ENCODE peak calls at places on chromosomes 1 and 21, in seven cellular contexts. W, C, B, A, S, T and Q are unnamed samples.
A peak's percentile ranks its signal among the peaks of the same experiment; 100 is the strongest.

GRCh38 chr1:86502721-86503430 is 34.1 kb downstream of the CLCA1 start:
- DNase-seq in W (peak; percentile 76), C (no peak), B (peak; percentile 68), A (peak; percentile 80), S (peak; percentile 48), T (no peak), Q (no peak)

GRCh38 chr1:207173396-207173795 is 69.4 kb downstream of the C4BPA start:
- DNase-seq in W (no peak), C (no peak), B (no peak), A (no peak), S (no peak), T (no peak), Q (no peak)

GRCh38 chr1:64929221-64929620 is 37.1 kb downstream of the JAK1 start:
- DNase-seq in W (no peak), C (no peak), B (no peak), A (no peak), S (no peak), T (no peak), Q (no peak)

GRCh38 chr1:163054056-163054706 is 15.0 kb upstream of the RGS4 start:
- DNase-seq in W (no peak), C (peak; percentile 45), B (no peak), A (no peak), S (no peak), T (no peak), Q (no peak)

GRCh38 chr21:36552458-36552800 is 72.5 kb upstream of the CLDN14 start:
- DNase-seq in W (no peak), C (no peak), B (no peak), A (no peak), S (no peak), T (no peak), Q (no peak)

GRCh38 chr1:9037476-9038337 is 11.5 kb upstream of the SLC2A7 start:
- DNase-seq in W (no peak), C (no peak), B (no peak), A (no peak), S (no peak), T (no peak), Q (no peak)

GRCh38 chr1:23667411-23667810 is 24.2 kb upstream of the RPL11 start:
- DNase-seq in W (no peak), C (no peak), B (no peak), A (no peak), S (no peak), T (no peak), Q (no peak)

GRCh38 chr1:158371188-158371953 is 17.7 kb downstream of the CD1E start:
- DNase-seq in W (no peak), C (no peak), B (no peak), A (no peak), S (no peak), T (no peak), Q (no peak)

GRCh38 chr1:169874229-169874628 is 19.5 kb downstream of the SCYL3 start:
- DNase-seq in W (no peak), C (no peak), B (no peak), A (peak; percentile 83), S (no peak), T (no peak), Q (no peak)

GRCh38 chr1:41794031-41794430 is 124.7 kb downstream of the HIVEP3 start:
- DNase-seq in W (no peak), C (peak; percentile 13), B (no peak), A (no peak), S (no peak), T (no peak), Q (no peak)

GRCh38 chr1:117696567-117696966 is 90.7 kb downstream of the TENT5C start:
- DNase-seq in W (no peak), C (no peak), B (no peak), A (no peak), S (no peak), T (no peak), Q (no peak)

GRCh38 chr1:150974580-150975478 is at the start of gene CERS2:
- DNase-seq in W (peak; percentile 75), C (peak; percentile 84), B (peak; percentile 68), A (peak; percentile 89), S (peak; percentile 89), T (peak; percentile 88), Q (peak; percentile 61)

GRCh38 chr21:44873356-44874239 is at the start of gene PTTG1IP:
- DNase-seq in W (peak; percentile 97), C (peak; percentile 99), B (peak; percentile 99), A (peak; percentile 99), S (peak; percentile 99), T (peak; percentile 100), Q (peak; percentile 98)

GRCh38 chr1:212630159-212630900 is 21.8 kb downstream of the ATF3 start:
- DNase-seq in W (no peak), C (peak; percentile 63), B (peak; percentile 73), A (peak; percentile 77), S (peak; percentile 55), T (no peak), Q (no peak)

GRCh38 chr1:6035719-6036118 is 10.0 kb upstream of the KCNAB2 start:
- DNase-seq in W (no peak), C (no peak), B (no peak), A (no peak), S (no peak), T (no peak), Q (no peak)
- TF ChIP-seq CTCF in W (no peak), C (peak; percentile 35), B (no peak), A (peak; percentile 37), S (no peak), T (no peak), Q (no peak)

GRCh38 chr1:155193275-155193990 is 14.3 kb downstream of the THBS3 start:
- DNase-seq in W (peak; percentile 90), C (peak; percentile 89), B (peak; percentile 97), A (peak; percentile 96), S (peak; percentile 95), T (peak; percentile 95), Q (peak; percentile 85)
- TF ChIP-seq CTCF in W (peak; percentile 96), C (peak; percentile 99), B (peak; percentile 98), A (peak; percentile 99), S (peak; percentile 99), T (peak; percentile 99), Q (peak; percentile 98)

GRCh38 chr1:38605091-38605490 is 254.5 kb downstream of the RRAGC start:
- DNase-seq in W (peak; percentile 23), C (no peak), B (no peak), A (no peak), S (no peak), T (no peak), Q (no peak)

GRCh38 chr1:38611661-38612211 is 247.8 kb downstream of the RRAGC start:
- DNase-seq in W (no peak), C (peak; percentile 52), B (no peak), A (no peak), S (no peak), T (no peak), Q (no peak)

GRCh38 chr1:38609166-38609880 is 250.2 kb downstream of the RRAGC start:
- DNase-seq in W (peak; percentile 27), C (no peak), B (no peak), A (no peak), S (no peak), T (no peak), Q (no peak)

GRCh38 chr1:38607526-38607925 is 252.0 kb downstream of the RRAGC start:
- DNase-seq in W (peak; percentile 15), C (no peak), B (no peak), A (no peak), S (no peak), T (no peak), Q (no peak)

DNA sequence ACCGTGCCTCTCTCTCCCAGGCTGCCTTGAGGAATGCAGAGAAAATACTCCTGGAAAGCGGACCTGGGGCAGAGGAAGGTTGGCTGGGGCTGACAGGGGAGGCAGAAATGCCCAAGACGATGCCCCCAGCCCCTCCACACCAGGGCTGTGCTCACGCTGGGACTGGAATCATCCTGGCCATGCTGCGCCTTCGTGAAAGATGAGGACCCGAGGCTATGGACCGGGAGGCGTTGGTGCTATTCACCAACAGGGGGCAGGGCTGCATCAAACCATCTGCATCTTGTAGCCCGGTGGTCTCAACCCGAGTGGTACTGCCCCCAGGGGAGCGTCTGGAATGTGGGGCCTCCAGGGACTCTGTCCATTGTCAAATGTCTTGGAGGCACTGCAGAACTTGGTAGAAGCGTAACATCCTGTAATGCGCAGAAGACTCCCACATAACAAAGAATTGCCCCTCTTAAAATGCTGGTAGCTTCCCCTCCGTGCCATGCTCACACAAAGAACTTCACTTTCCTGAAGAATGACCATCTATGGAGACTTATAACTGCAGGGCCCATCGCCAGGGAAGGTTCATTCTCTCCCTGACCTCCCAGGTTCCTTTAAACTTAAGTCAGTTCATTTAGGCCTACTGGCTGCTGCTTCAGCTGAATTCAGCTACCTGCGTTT is 251.2 kb downstream of the RRAGC start:
- DNase-seq in W (no peak), C (peak; percentile 91), B (peak; percentile 87), A (no peak), S (no peak), T (no peak), Q (no peak)
- TF ChIP-seq CTCF in W (no peak), C (peak; percentile 92), B (peak; percentile 79), A (peak; percentile 47), S (no peak), T (peak; percentile 86), Q (peak; percentile 19)

GRCh38 chr1:210711825-210712224 is 383.1 kb downstream of the HHAT start:
- DNase-seq in W (no peak), C (no peak), B (peak; percentile 21), A (no peak), S (no peak), T (no peak), Q (no peak)
- TF ChIP-seq CTCF in W (no peak), C (no peak), B (no peak), A (no peak), S (no peak), T (peak; percentile 19), Q (no peak)

GRCh38 chr1:6585841-6586240 is 6.0 kb downstream of the ZBTB48 start:
- DNase-seq in W (no peak), C (no peak), B (no peak), A (no peak), S (no peak), T (no peak), Q (no peak)

GRCh38 chr1:6586404-6586816 is 6.6 kb downstream of the ZBTB48 start:
- DNase-seq in W (no peak), C (no peak), B (no peak), A (no peak), S (no peak), T (no peak), Q (no peak)

GRCh38 chr1:6582370-6582769 is 2.6 kb downstream of the ZBTB48 start:
- DNase-seq in W (no peak), C (no peak), B (no peak), A (no peak), S (no peak), T (no peak), Q (no peak)

GRCh38 chr1:6585081-6585722 is 5.4 kb downstream of the ZBTB48 start:
- DNase-seq in W (no peak), C (no peak), B (no peak), A (no peak), S (no peak), T (no peak), Q (no peak)

GRCh38 chr1:6584126-6585080 is 4.6 kb downstream of the ZBTB48 start:
- DNase-seq in W (no peak), C (peak; percentile 35), B (peak; percentile 33), A (no peak), S (no peak), T (no peak), Q (no peak)
- TF ChIP-seq CTCF in W (no peak), C (peak; percentile 10), B (no peak), A (peak; percentile 30), S (no peak), T (peak; percentile 58), Q (no peak)

GRCh38 chr1:178127482-178127881 is 33.6 kb downstream of the RASAL2 start:
- DNase-seq in W (no peak), C (no peak), B (no peak), A (no peak), S (no peak), T (no peak), Q (no peak)
- TF ChIP-seq CTCF in W (no peak), C (no peak), B (no peak), A (no peak), S (no peak), T (no peak), Q (no peak)